ENCODE peak calls at places on chromosomes 16 and 17, in ten cellular contexts. One of them, this sample, is unnamed.

GRCh38 chr17:48970865-48971687 is 2.7 kb upstream of the GIP start:
- DNase-seq in heart left ventricle: no peak
- DNase-seq in ascending aorta: no peak
- DNase-seq in skeletal muscle cell: no peak
- DNase-seq in lower lobe of right lung: no peak
- DNase-seq in astrocyte of the spinal cord: no peak
- DNase-seq in thoracic aorta: no peak
- DNase-seq in ovary: no peak
- DNase-seq in keratinocyte: no peak
- DNase-seq in HepG2: peak
- DNase-seq in this sample: no peak

GRCh38 chr16:54927125-54928015 is 3.3 kb upstream of the IRX5 start:
- DNase-seq in lower lobe of right lung: no peak
- DNase-seq in astrocyte of the spinal cord: peak
- DNase-seq in keratinocyte: no peak
- DNase-seq in heart left ventricle: no peak
- DNase-seq in skeletal muscle cell: no peak
- DNase-seq in HepG2: no peak
- DNase-seq in thoracic aorta: no peak
- DNase-seq in ascending aorta: no peak
- DNase-seq in ovary: no peak
- DNase-seq in this sample: no peak

GRCh38 chr16:27967169-27967568 is 96.3 kb downstream of the GSG1L start:
- DNase-seq in heart left ventricle: no peak
- DNase-seq in keratinocyte: no peak
- DNase-seq in astrocyte of the spinal cord: no peak
- DNase-seq in thoracic aorta: no peak
- DNase-seq in skeletal muscle cell: no peak
- DNase-seq in HepG2: no peak
- DNase-seq in ascending aorta: no peak
- DNase-seq in ovary: no peak
- DNase-seq in lower lobe of right lung: no peak
- DNase-seq in this sample: no peak

GRCh38 chr16:77211880-77212735 is 12.9 kb downstream of the SYCE1L start:
- DNase-seq in astrocyte of the spinal cord: peak
- DNase-seq in thoracic aorta: no peak
- DNase-seq in lower lobe of right lung: peak
- DNase-seq in skeletal muscle cell: no peak
- DNase-seq in heart left ventricle: peak
- DNase-seq in keratinocyte: no peak
- DNase-seq in ovary: peak
- DNase-seq in HepG2: no peak
- DNase-seq in ascending aorta: no peak
- DNase-seq in this sample: peak

GRCh38 chr17:9529033-9529748 is 46.4 kb downstream of the STX8 start:
- DNase-seq in astrocyte of the spinal cord: peak
- DNase-seq in lower lobe of right lung: no peak
- DNase-seq in ovary: no peak
- DNase-seq in HepG2: peak
- DNase-seq in keratinocyte: no peak
- DNase-seq in thoracic aorta: no peak
- DNase-seq in heart left ventricle: no peak
- DNase-seq in ascending aorta: no peak
- DNase-seq in skeletal muscle cell: no peak
- DNase-seq in this sample: no peak

GRCh38 chr17:69428252-69428980 is 13.9 kb downstream of the MAP2K6 start:
- DNase-seq in heart left ventricle: no peak
- DNase-seq in skeletal muscle cell: no peak
- DNase-seq in lower lobe of right lung: no peak
- DNase-seq in ascending aorta: no peak
- DNase-seq in ovary: no peak
- DNase-seq in keratinocyte: no peak
- DNase-seq in thoracic aorta: no peak
- DNase-seq in astrocyte of the spinal cord: no peak
- DNase-seq in HepG2: no peak
- DNase-seq in this sample: no peak

GRCh38 chr16:82810077-82810476 is 183.3 kb downstream of the CDH13 start:
- DNase-seq in ovary: no peak
- DNase-seq in skeletal muscle cell: no peak
- DNase-seq in lower lobe of right lung: no peak
- DNase-seq in ascending aorta: no peak
- DNase-seq in HepG2: no peak
- DNase-seq in astrocyte of the spinal cord: no peak
- DNase-seq in thoracic aorta: no peak
- DNase-seq in keratinocyte: no peak
- DNase-seq in heart left ventricle: no peak
- DNase-seq in this sample: no peak

GRCh38 chr17:35738519-35739133 is 7.2 kb downstream of the RASL10B start:
- DNase-seq in astrocyte of the spinal cord: no peak
- DNase-seq in ovary: no peak
- DNase-seq in thoracic aorta: no peak
- DNase-seq in ascending aorta: no peak
- DNase-seq in keratinocyte: no peak
- DNase-seq in heart left ventricle: no peak
- DNase-seq in HepG2: no peak
- DNase-seq in skeletal muscle cell: no peak
- DNase-seq in lower lobe of right lung: no peak
- DNase-seq in this sample: no peak

GRCh38 chr16:70304892-70305448 is 6.0 kb downstream of the DDX19B start:
- DNase-seq in ovary: no peak
- DNase-seq in skeletal muscle cell: no peak
- DNase-seq in HepG2: no peak
- DNase-seq in lower lobe of right lung: no peak
- DNase-seq in heart left ventricle: no peak
- DNase-seq in thoracic aorta: no peak
- DNase-seq in ascending aorta: no peak
- DNase-seq in astrocyte of the spinal cord: no peak
- DNase-seq in keratinocyte: no peak
- DNase-seq in this sample: no peak

GRCh38 chr16:4205971-4206370 is 35.9 kb downstream of the SRL start:
- DNase-seq in ovary: no peak
- DNase-seq in HepG2: no peak
- DNase-seq in thoracic aorta: no peak
- DNase-seq in lower lobe of right lung: no peak
- DNase-seq in heart left ventricle: no peak
- DNase-seq in ascending aorta: no peak
- DNase-seq in skeletal muscle cell: no peak
- DNase-seq in astrocyte of the spinal cord: no peak
- DNase-seq in keratinocyte: no peak
- DNase-seq in this sample: no peak

GRCh38 chr17:74732042-74732846 is 4.8 kb upstream of the RAB37 start:
- DNase-seq in HepG2: no peak
- DNase-seq in lower lobe of right lung: no peak
- DNase-seq in ovary: no peak
- DNase-seq in heart left ventricle: no peak
- DNase-seq in ascending aorta: no peak
- DNase-seq in keratinocyte: no peak
- DNase-seq in skeletal muscle cell: no peak
- DNase-seq in astrocyte of the spinal cord: no peak
- DNase-seq in thoracic aorta: no peak
- DNase-seq in this sample: no peak

DNA sequence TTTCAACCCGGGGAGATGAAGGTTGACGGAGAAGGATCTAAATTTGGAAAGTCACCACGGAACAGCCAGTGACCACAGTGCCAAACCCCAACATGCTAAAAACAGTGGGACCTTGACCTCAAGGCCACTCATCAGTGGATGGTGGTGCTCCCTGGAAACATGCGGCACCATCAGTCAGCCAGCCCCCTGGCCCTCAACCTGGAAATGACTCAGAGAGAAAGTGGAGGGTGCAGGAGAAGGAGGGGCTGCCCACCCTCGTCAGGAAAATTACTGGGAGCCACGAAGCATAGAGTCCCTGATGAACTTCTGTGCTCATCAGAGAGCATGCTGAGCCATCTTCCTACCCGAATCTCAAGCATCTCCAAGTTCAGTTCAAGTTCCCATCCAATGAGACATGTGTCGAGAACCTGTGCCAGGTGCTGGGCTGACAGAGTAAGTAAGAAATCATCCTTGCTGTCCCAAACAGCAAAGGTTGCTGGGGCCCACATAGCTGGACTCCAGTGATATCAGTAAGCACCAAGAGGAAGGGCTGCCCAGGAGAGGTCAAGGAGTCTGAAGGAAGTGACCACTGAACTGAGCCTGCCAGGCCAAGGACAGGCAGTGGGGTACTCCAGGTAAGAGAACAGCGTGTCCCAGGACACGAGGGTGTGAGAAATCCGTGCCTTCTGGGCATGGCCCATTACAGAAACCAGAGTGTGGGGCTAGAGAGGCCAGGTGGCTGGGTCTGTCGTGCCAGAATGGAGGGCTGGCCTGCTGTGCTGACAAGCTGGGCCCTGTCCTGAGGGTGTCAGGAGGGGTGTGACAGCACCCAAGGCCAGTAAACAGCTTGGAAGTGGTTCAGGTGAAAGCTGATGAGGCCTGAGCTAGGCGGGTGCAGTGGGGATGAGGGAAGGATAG is 5.2 kb downstream of the PECAM1 start:
- DNase-seq in lower lobe of right lung: no peak
- DNase-seq in astrocyte of the spinal cord: peak
- DNase-seq in heart left ventricle: peak
- DNase-seq in ovary: peak
- DNase-seq in skeletal muscle cell: peak
- DNase-seq in keratinocyte: no peak
- DNase-seq in ascending aorta: peak
- DNase-seq in HepG2: peak
- DNase-seq in thoracic aorta: peak
- DNase-seq in this sample: no peak
- H3K4me3 ChIP-seq in lower lobe of right lung: peak
- H3K4me3 ChIP-seq in astrocyte of the spinal cord: no peak
- H3K4me3 ChIP-seq in heart left ventricle: peak
- H3K4me3 ChIP-seq in ovary: peak
- H3K4me3 ChIP-seq in skeletal muscle cell: no peak
- H3K4me3 ChIP-seq in keratinocyte: no peak
- H3K4me3 ChIP-seq in ascending aorta: peak
- H3K4me3 ChIP-seq in HepG2: peak
- H3K4me3 ChIP-seq in thoracic aorta: peak
- H3K4me3 ChIP-seq in this sample: no peak

GRCh38 chr17:2435181-2435741 is 34.4 kb upstream of the MNT start:
- DNase-seq in thoracic aorta: no peak
- DNase-seq in HepG2: no peak
- DNase-seq in heart left ventricle: no peak
- DNase-seq in astrocyte of the spinal cord: peak
- DNase-seq in ascending aorta: no peak
- DNase-seq in ovary: no peak
- DNase-seq in keratinocyte: no peak
- DNase-seq in skeletal muscle cell: no peak
- DNase-seq in lower lobe of right lung: no peak
- DNase-seq in this sample: no peak

GRCh38 chr17:2435852-2436251 is 35.0 kb upstream of the MNT start:
- DNase-seq in heart left ventricle: no peak
- DNase-seq in ascending aorta: no peak
- DNase-seq in HepG2: no peak
- DNase-seq in ovary: no peak
- DNase-seq in lower lobe of right lung: no peak
- DNase-seq in skeletal muscle cell: no peak
- DNase-seq in astrocyte of the spinal cord: no peak
- DNase-seq in thoracic aorta: no peak
- DNase-seq in keratinocyte: no peak
- DNase-seq in this sample: no peak

GRCh38 chr17:2433696-2434095 is 32.8 kb upstream of the MNT start:
- DNase-seq in HepG2: no peak
- DNase-seq in ascending aorta: no peak
- DNase-seq in keratinocyte: peak
- DNase-seq in astrocyte of the spinal cord: peak
- DNase-seq in thoracic aorta: no peak
- DNase-seq in heart left ventricle: no peak
- DNase-seq in ovary: no peak
- DNase-seq in lower lobe of right lung: no peak
- DNase-seq in skeletal muscle cell: no peak
- DNase-seq in this sample: no peak

GRCh38 chr17:2438823-2439222 is 38.0 kb upstream of the MNT start:
- DNase-seq in ovary: no peak
- DNase-seq in keratinocyte: no peak
- DNase-seq in astrocyte of the spinal cord: peak
- DNase-seq in heart left ventricle: no peak
- DNase-seq in skeletal muscle cell: peak
- DNase-seq in thoracic aorta: no peak
- DNase-seq in HepG2: no peak
- DNase-seq in ascending aorta: no peak
- DNase-seq in lower lobe of right lung: no peak
- DNase-seq in this sample: no peak

GRCh38 chr17:2436516-2436915 is 35.7 kb upstream of the MNT start:
- DNase-seq in astrocyte of the spinal cord: no peak
- DNase-seq in lower lobe of right lung: no peak
- DNase-seq in skeletal muscle cell: no peak
- DNase-seq in HepG2: no peak
- DNase-seq in heart left ventricle: no peak
- DNase-seq in keratinocyte: no peak
- DNase-seq in ascending aorta: no peak
- DNase-seq in ovary: no peak
- DNase-seq in thoracic aorta: no peak
- DNase-seq in this sample: no peak
- H3K4me3 ChIP-seq in astrocyte of the spinal cord: no peak
- H3K4me3 ChIP-seq in lower lobe of right lung: no peak
- H3K4me3 ChIP-seq in skeletal muscle cell: no peak
- H3K4me3 ChIP-seq in HepG2: no peak
- H3K4me3 ChIP-seq in heart left ventricle: no peak
- H3K4me3 ChIP-seq in keratinocyte: no peak
- H3K4me3 ChIP-seq in ascending aorta: no peak
- H3K4me3 ChIP-seq in ovary: no peak
- H3K4me3 ChIP-seq in thoracic aorta: no peak
- H3K4me3 ChIP-seq in this sample: no peak

GRCh38 chr16:88677721-88678120 is 8.6 kb downstream of the SNAI3 start:
- DNase-seq in astrocyte of the spinal cord: no peak
- DNase-seq in keratinocyte: no peak
- DNase-seq in skeletal muscle cell: no peak
- DNase-seq in heart left ventricle: no peak
- DNase-seq in lower lobe of right lung: no peak
- DNase-seq in HepG2: no peak
- DNase-seq in ascending aorta: no peak
- DNase-seq in thoracic aorta: no peak
- DNase-seq in ovary: no peak
- DNase-seq in this sample: peak
- H3K4me3 ChIP-seq in astrocyte of the spinal cord: no peak
- H3K4me3 ChIP-seq in keratinocyte: no peak
- H3K4me3 ChIP-seq in skeletal muscle cell: no peak
- H3K4me3 ChIP-seq in heart left ventricle: no peak
- H3K4me3 ChIP-seq in lower lobe of right lung: no peak
- H3K4me3 ChIP-seq in HepG2: no peak
- H3K4me3 ChIP-seq in ascending aorta: no peak
- H3K4me3 ChIP-seq in thoracic aorta: no peak
- H3K4me3 ChIP-seq in ovary: no peak
- H3K4me3 ChIP-seq in this sample: no peak

DNA sequence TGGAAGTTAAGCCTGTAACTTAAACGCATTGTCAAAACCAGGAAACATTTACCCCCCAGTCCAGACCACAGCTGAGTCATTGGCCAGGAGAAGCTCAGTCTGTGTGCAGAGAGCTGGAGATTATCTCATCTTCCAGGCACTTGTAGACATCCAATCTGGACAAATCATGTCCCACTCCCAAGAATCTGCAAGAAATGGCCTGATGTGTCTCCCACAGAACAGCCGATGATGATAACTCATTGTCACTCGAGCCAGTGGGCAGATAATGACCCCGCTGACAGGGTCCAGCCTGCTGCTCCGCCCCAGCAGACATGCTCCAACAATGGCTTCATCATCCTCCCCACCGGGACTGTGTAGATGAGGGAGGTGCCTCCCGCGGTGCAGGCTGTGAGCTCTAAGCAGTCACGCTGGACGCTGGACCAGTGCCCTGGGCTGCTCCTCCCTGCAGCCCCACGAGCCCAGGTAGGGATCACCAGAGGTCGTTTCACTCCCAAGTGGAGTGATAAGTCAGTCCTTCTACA is 322.5 kb downstream of the C16orf95 start:
- DNase-seq in heart left ventricle: peak
- DNase-seq in HepG2: no peak
- DNase-seq in keratinocyte: no peak
- DNase-seq in ascending aorta: no peak
- DNase-seq in astrocyte of the spinal cord: peak
- DNase-seq in thoracic aorta: no peak
- DNase-seq in ovary: no peak
- DNase-seq in skeletal muscle cell: peak
- DNase-seq in lower lobe of right lung: no peak
- DNase-seq in this sample: no peak
- H3K4me3 ChIP-seq in heart left ventricle: no peak
- H3K4me3 ChIP-seq in HepG2: no peak
- H3K4me3 ChIP-seq in keratinocyte: no peak
- H3K4me3 ChIP-seq in ascending aorta: no peak
- H3K4me3 ChIP-seq in astrocyte of the spinal cord: peak
- H3K4me3 ChIP-seq in thoracic aorta: no peak
- H3K4me3 ChIP-seq in ovary: no peak
- H3K4me3 ChIP-seq in skeletal muscle cell: peak
- H3K4me3 ChIP-seq in lower lobe of right lung: no peak
- H3K4me3 ChIP-seq in this sample: no peak

This sample was measured in RWPE2.